ENCODE peak calls at places on chromosomes 3 and 15, in four cellular contexts. Q is K562, N is GM12878, I is SK-N-SH. B is an unnamed sample.

GRCh38 chr3:143769663-143770062 is 78.6 kb downstream of the SLC9A9 start:
- DNase-seq in Q (no peak), I (no peak), N (no peak), B (no peak)

GRCh38 chr3:120039642-120040610 is 54.3 kb downstream of the GSK3B start:
- DNase-seq in I (no peak), Q (peak), N (no peak), B (peak)

GRCh38 chr15:88838667-88839066 is 35.4 kb downstream of the ACAN start:
- DNase-seq in I (no peak), Q (peak), N (no peak), B (peak)

GRCh38 chr15:48862705-48863104 is 15.2 kb upstream of the EID1 start:
- DNase-seq in I (no peak), N (no peak), Q (peak), B (peak)

GRCh38 chr3:149553781-149554451 is 79.4 kb downstream of the TM4SF4 start:
- DNase-seq in N (no peak), Q (no peak), I (peak), B (no peak)

GRCh38 chr3:10281951-10282350 is 10.8 kb downstream of the GHRL start:
- DNase-seq in Q (no peak), I (no peak), N (no peak), B (no peak)

GRCh38 chr3:193572426-193572908 is 17.8 kb upstream of the ATP13A4 start:
- DNase-seq in N (no peak), I (peak), Q (peak), B (peak)

GRCh38 chr3:72129384-72130094 is 344.6 kb upstream of the PROK2 start:
- DNase-seq in I (no peak), N (no peak), Q (no peak), B (no peak)

GRCh38 chr3:15845475-15845874 is 47.7 kb upstream of the ANKRD28 start:
- DNase-seq in N (no peak), Q (no peak), I (no peak), B (no peak)

GRCh38 chr3:141367038-141367730 is 1.1 kb upstream of the ZBTB38 start:
- DNase-seq in N (no peak), Q (no peak), I (no peak), B (no peak)

GRCh38 chr3:121557426-121557934 is 10.3 kb upstream of the ARGFX start:
- DNase-seq in I (no peak), Q (no peak), N (no peak), B (no peak)

GRCh38 chr3:94453864-94454263 is 391.0 kb downstream of the NSUN3 start:
- DNase-seq in I (no peak), N (no peak), Q (no peak), B (no peak)

GRCh38 chr15:71251548-71252035 is 136.3 kb downstream of the THSD4 start:
- DNase-seq in N (no peak), Q (no peak), I (peak), B (no peak)

GRCh38 chr3:41222508-41222907 is 23.2 kb downstream of the CTNNB1 start:
- DNase-seq in Q (no peak), N (no peak), I (no peak), B (no peak)

GRCh38 chr3:141950572-141951493 is 74.4 kb downstream of the ATP1B3 start:
- DNase-seq in Q (no peak), N (no peak), I (no peak), B (no peak)

GRCh38 chr3:128269131-128269775 is 116.0 kb downstream of the EEFSEC start:
- DNase-seq in N (no peak), Q (no peak), I (no peak), B (no peak)

GRCh38 chr15:29938701-29939340 is 116.6 kb upstream of the TJP1 start:
- DNase-seq in Q (no peak), N (no peak), I (no peak), B (no peak)

GRCh38 chr3:194957743-194958240 is 272.1 kb downstream of the FAM43A start:
- DNase-seq in Q (no peak), I (no peak), N (no peak), B (no peak)

GRCh38 chr3:186669378-186670084 is 3.7 kb downstream of the HRG start:
- DNase-seq in N (no peak), I (no peak), Q (no peak), B (no peak)

GRCh38 chr15:100057281-100057680 is 284.5 kb downstream of the ADAMTS17 start:
- DNase-seq in I (no peak), Q (no peak), N (no peak), B (no peak)

GRCh38 chr3:149449799-149450198 is 24.7 kb upstream of the TM4SF4 start:
- DNase-seq in Q (no peak), N (no peak), I (no peak), B (no peak)

GRCh38 chr15:85125056-85125661 is 143.5 kb downstream of the PDE8A start:
- DNase-seq in Q (no peak), N (no peak), I (no peak), B (no peak)

GRCh38 chr3:64327039-64327804 is 102.0 kb upstream of the PRICKLE2 start:
- DNase-seq in I (no peak), Q (peak), N (no peak), B (no peak)

GRCh38 chr3:183975981-183976662 is 41.6 kb downstream of the ABCC5 start:
- DNase-seq in Q (no peak), I (no peak), N (no peak), B (no peak)

GRCh38 chr15:88303455-88303854 is 46.9 kb upstream of the NTRK3 start:
- DNase-seq in Q (no peak), I (no peak), N (no peak), B (no peak)

GRCh38 chr3:59385547-59385946 is 335.7 kb upstream of the CFAP20DC start:
- DNase-seq in I (no peak), N (no peak), Q (no peak), B (no peak)

GRCh38 chr3:100891033-100891432 is 102.2 kb downstream of the ABI3BP start:
- DNase-seq in N (no peak), Q (no peak), I (no peak), B (no peak)

GRCh38 chr3:16179771-16180736 is 5.6 kb downstream of the GALNT15 start:
- DNase-seq in Q (no peak), N (no peak), I (no peak), B (no peak)

GRCh38 chr3:102054543-102054942 is 205.2 kb downstream of the NFKBIZ start:
- DNase-seq in N (no peak), I (no peak), Q (no peak), B (no peak)

GRCh38 chr15:36506733-36507356 is 72.6 kb upstream of the CDIN1 start:
- DNase-seq in Q (no peak), I (no peak), N (no peak), B (no peak)

GRCh38 chr3:177598110-177598833 is 401.0 kb upstream of the TBL1XR1 start:
- DNase-seq in Q (no peak), N (no peak), I (no peak), B (no peak)

GRCh38 chr3:44939581-44940036 is 36.4 kb downstream of the ZDHHC3 start:
- DNase-seq in Q (no peak), N (no peak), I (no peak), B (no peak)

GRCh38 chr3:189652042-189652441 is 20.9 kb downstream of the TP63 start:
- DNase-seq in I (peak), N (no peak), Q (no peak), B (peak)

GRCh38 chr15:35728176-35728938 is 182.4 kb upstream of the DPH6 start:
- DNase-seq in I (peak), Q (no peak), N (no peak), B (no peak)

GRCh38 chr15:68176601-68177000 is 28.5 kb downstream of the CALML4 start:
- DNase-seq in N (no peak), Q (no peak), I (no peak), B (no peak)

GRCh38 chr15:31341501-31342195 is 15.0 kb downstream of the KLF13 start:
- DNase-seq in Q (no peak), N (no peak), I (no peak), B (no peak)

GRCh38 chr3:175234075-175234474 is 374.9 kb downstream of the NAALADL2 start:
- DNase-seq in Q (no peak), N (no peak), I (no peak), B (no peak)

GRCh38 chr3:175240928-175241327 is 381.8 kb downstream of the NAALADL2 start:
- DNase-seq in Q (no peak), I (no peak), N (no peak), B (no peak)

GRCh38 chr3:175234541-175234940 is 375.4 kb downstream of the NAALADL2 start:
- DNase-seq in I (no peak), N (no peak), Q (no peak), B (no peak)

DNA sequence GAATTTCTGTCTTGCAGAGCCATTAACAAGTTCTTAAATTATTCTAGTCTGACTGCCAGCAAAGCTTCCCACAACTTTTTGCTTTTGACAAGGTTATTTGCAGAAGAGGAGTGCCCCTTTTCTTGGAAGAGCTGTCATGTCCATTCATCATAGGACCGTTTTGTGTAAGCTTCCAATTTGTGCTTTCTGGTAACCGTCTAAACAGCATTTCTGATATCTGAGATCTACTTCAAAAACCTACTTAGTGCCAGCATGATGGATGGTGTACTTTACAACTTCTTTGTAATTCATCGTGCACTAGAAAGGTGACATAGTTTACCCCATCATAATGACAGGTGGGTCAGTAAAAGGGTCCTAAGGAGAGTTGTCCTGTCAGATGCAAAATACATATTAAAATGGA is 379.7 kb downstream of the NAALADL2 start:
- DNase-seq in Q (no peak), I (no peak), N (no peak), B (no peak)
- TF ChIP-seq USF1 in Q (no peak), I (no peak), N (no peak), B (no peak)

GRCh38 chr15:63187589-63188226 is 1.7 kb upstream of the RAB8B start:
- DNase-seq in I (no peak), N (no peak), Q (no peak), B (no peak)

GRCh38 chr15:63185206-63185605 is 4.2 kb upstream of the RAB8B start:
- DNase-seq in N (no peak), I (no peak), Q (no peak), B (no peak)

GRCh38 chr15:63188247-63188936 is 1.0 kb upstream of the RAB8B start:
- DNase-seq in I (no peak), Q (no peak), N (no peak), B (no peak)

GRCh38 chr15:63188937-63189871 is at the start of gene RAB8B:
- DNase-seq in I (peak), N (peak), Q (peak), B (peak)

DNA sequence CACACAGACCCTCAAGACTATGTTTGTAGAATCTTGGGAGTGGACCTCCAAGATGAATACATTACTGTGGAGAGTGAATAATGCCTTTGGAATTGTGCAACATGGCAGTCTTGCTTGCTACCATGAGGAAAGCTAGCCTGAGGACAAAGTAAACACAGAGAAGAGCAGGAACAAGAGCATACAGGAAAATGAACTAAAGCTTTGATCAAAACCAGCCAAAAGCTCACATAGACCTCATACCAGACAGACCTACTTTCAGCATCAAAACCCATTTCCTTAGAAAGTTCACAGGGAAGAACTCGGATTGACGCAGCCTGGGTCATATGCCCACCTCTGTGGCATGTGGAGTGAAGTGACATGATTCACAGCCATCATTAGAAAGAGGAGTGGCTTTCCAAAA is 3.3 kb upstream of the RAB8B start:
- DNase-seq in Q (no peak), N (no peak), I (no peak), B (no peak)
- TF ChIP-seq USF1 in Q (no peak), N (no peak), I (no peak), B (no peak)

GRCh38 chr3:129604223-129604941 is 2.1 kb downstream of the PLXND1 start:
- DNase-seq in Q (no peak), N (no peak), I (no peak), B (no peak)
- TF ChIP-seq USF1 in Q (no peak), N (no peak), I (no peak), B (no peak)

GRCh38 chr3:151895881-151896661 is 22.6 kb downstream of the SUCNR1 start:
- DNase-seq in Q (no peak), I (no peak), N (no peak), B (no peak)
- TF ChIP-seq USF1 in Q (no peak), I (no peak), N (no peak), B (no peak)

DNA sequence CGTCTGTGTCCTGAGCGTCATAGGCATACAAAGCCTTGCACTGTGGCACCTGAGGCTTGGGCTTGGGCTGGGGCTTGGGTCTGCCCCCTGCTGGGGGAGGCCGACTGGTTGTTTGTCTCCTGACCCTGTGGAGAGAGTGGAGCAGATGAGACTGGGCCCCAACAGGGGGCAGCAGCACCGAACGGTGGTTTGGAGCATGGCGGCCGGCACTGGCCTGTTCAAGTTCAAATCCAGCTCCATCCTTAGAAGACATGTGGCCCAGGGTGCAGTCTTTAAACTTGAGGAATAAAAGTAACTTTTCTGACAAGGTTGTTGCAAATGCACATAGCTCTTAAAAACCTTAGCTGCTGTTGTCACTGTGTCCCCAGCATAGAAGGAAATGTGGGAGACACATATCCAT is 33.3 kb downstream of the CCNB2 start:
- DNase-seq in Q (peak), I (peak), N (no peak), B (peak)
- TF ChIP-seq USF1 in Q (no peak), I (no peak), N (no peak), B (no peak)

DNA sequence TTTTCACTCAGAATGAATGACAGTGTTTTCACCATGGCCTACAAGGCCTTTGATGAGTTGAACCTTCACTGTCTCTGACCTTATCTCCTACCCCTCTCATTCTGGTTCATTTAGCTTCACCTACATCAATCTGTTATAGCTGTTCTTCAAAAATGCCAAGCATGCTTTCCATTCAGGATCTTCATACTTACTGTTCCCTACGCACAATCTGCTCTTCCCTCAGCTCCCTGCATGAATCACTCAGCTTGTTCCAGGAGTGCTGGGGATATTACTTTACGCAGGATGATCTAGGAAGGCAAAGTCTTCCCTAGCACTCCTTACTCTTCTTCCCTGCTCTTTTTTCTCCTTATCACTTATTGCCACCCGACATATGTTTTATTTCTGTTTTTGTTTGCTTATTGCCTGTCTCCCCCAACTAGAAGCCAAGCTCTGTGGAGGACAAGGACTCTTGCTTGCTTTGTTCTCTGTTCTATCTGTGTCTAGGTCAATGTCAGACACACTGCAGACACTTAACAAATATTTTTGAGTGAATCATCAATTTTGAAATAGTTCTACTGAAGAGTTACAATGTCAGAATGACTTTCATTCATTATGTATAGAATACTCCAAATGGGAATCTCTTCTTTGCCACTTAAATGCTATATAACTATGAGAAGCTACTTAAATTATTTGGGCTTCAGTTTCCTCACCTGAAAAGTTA is 238.3 kb upstream of the FEZF2 start:
- DNase-seq in Q (no peak), N (no peak), I (no peak), B (no peak)
- TF ChIP-seq USF1 in Q (no peak), N (no peak), I (no peak), B (no peak)